ENCODE peak calls at places on chromosomes 5 and 9, in four cellular contexts. G is GDM1, Z is sciatic nerve, I is ELF-1. A is an unnamed sample.

GRCh38 chr5:132423443-132423898 is 54.0 kb downstream of the SLC22A5 start:
- DNase-seq in G (no peak), Z (no peak), I (no peak), A (no peak)

GRCh38 chr9:94971378-94972131 is 245.1 kb downstream of the AOPEP start:
- DNase-seq in G (no peak), Z (no peak), I (no peak), A (no peak)

GRCh38 chr5:116722666-116723065 is 148.0 kb upstream of the SEMA6A start:
- DNase-seq in G (no peak), Z (no peak), I (no peak), A (no peak)

GRCh38 chr5:107655836-107656235 is 14.9 kb downstream of the EFNA5 start:
- DNase-seq in G (no peak), Z (no peak), I (no peak), A (no peak)

GRCh38 chr5:119451561-119451960 is 736 bp upstream of the HSD17B4 start:
- DNase-seq in G (no peak), Z (no peak), I (no peak), A (no peak)

GRCh38 chr9:96618209-96619108 is 1.2 kb downstream of the CDC14B start:
- DNase-seq in G (no peak), Z (peak), I (peak), A (peak)

GRCh38 chr5:143372187-143372829 is 31.2 kb downstream of the NR3C1 start:
- DNase-seq in G (no peak), Z (no peak), I (no peak), A (no peak)

GRCh38 chr5:116672203-116672602 is 97.6 kb upstream of the SEMA6A start:
- DNase-seq in G (no peak), Z (no peak), I (no peak), A (no peak)

GRCh38 chr9:135974220-135974573 is 13.0 kb upstream of the UBAC1 start:
- DNase-seq in G (no peak), Z (no peak), I (no peak), A (no peak)

GRCh38 chr5:9555961-9556360 is 10.1 kb upstream of the SEMA5A start:
- DNase-seq in G (no peak), Z (no peak), I (no peak), A (no peak)